ENCODE peak calls at places on chromosomes 4 and X, in eight cellular contexts. X is heart right ventricle, R is mucosa of descending colon, Y is ovary, M is GM06990, B is astrocyte of the cerebellum, U is fibroblast of mammary gland, N is brain microvascular endothelial cell. S is an unnamed sample.
A peak's percentile ranks its signal among the peaks of the same experiment; 100 is the strongest.

GRCh38 chr4:113447695-113448265 is 313.8 kb downstream of the CAMK2D start:
- DNase-seq in U (no peak), N (no peak), Y (no peak), B (no peak), X (no peak), R (no peak), M (no peak), S (no peak)

GRCh38 chrX:35380808-35381700 is 417.1 kb upstream of the MAGEB16 start:
- DNase-seq in B (no peak), U (peak; percentile 32), M (no peak), N (no peak), X (no peak), Y (no peak), R (no peak), S (peak; percentile 19)

GRCh38 chrX:116413273-116413672 is 23.1 kb upstream of the SLC6A14 start:
- DNase-seq in U (no peak), R (no peak), X (no peak), N (no peak), Y (no peak), B (no peak), M (no peak), S (no peak)

GRCh38 chr4:8817813-8818062 is 53.9 kb downstream of the HMX1 start:
- DNase-seq in Y (peak; percentile 4), M (no peak), X (no peak), R (no peak), B (no peak), N (no peak), U (no peak), S (no peak)

GRCh38 chr4:1655081-1655480 is 29.0 kb downstream of the FAM53A start:
- DNase-seq in B (no peak), R (no peak), M (no peak), U (no peak), X (no peak), N (no peak), Y (no peak), S (no peak)

GRCh38 chr4:128275351-128275750 is 12.3 kb downstream of the PGRMC2 start:
- DNase-seq in X (no peak), U (peak; percentile 51), M (no peak), Y (no peak), N (no peak), B (no peak), R (no peak), S (no peak)

GRCh38 chr4:57064811-57065711 is 45.1 kb downstream of the IGFBP7 start:
- DNase-seq in X (peak; percentile 59), U (peak; percentile 96), R (peak; percentile 70), B (peak; percentile 93), M (no peak), N (peak; percentile 94), Y (peak; percentile 75), S (no peak)

GRCh38 chr4:123943976-123944375 is 547.4 kb downstream of the SPRY1 start:
- DNase-seq in M (no peak), R (no peak), N (no peak), U (no peak), Y (no peak), X (no peak), B (no peak), S (no peak)

GRCh38 chr4:55910140-55910539 is 38.6 kb upstream of the CEP135 start:
- DNase-seq in R (no peak), N (peak; percentile 70), U (peak; percentile 71), M (no peak), B (no peak), Y (no peak), X (no peak), S (no peak)

GRCh38 chrX:97895751-97896150 is 1012.0 kb downstream of the RPA4 start:
- DNase-seq in R (no peak), N (no peak), U (peak; percentile 18), M (no peak), Y (no peak), X (no peak), B (no peak), S (no peak)

GRCh38 chr4:77994194-77994721 is 62.9 kb upstream of the FRAS1 start:
- DNase-seq in X (no peak), N (peak; percentile 71), M (no peak), B (peak; percentile 59), Y (no peak), U (peak; percentile 64), R (no peak), S (no peak)

GRCh38 chrX:151902813-151903591 is 9.7 kb upstream of the MAGEA4 start:
- DNase-seq in N (peak; percentile 85), B (peak; percentile 62), Y (no peak), X (peak; percentile 14), R (no peak), M (no peak), U (peak; percentile 92), S (peak; percentile 10)

GRCh38 chrX:24993887-24994286 is 21.9 kb downstream of the ARX start:
- DNase-seq in B (no peak), X (no peak), Y (no peak), N (no peak), U (no peak), M (no peak), R (no peak), S (no peak)

GRCh38 chr4:23382880-23383279 is 507.0 kb downstream of the PPARGC1A start:
- DNase-seq in M (no peak), B (no peak), N (no peak), R (no peak), X (no peak), U (no peak), Y (no peak), S (no peak)

GRCh38 chrX:10769696-10770619 is 149.6 kb upstream of the MID1 start:
- DNase-seq in B (no peak), Y (peak; percentile 19), X (no peak), R (no peak), N (peak; percentile 36), U (peak; percentile 57), M (no peak), S (no peak)

GRCh38 chr4:32417113-32417704 is 1697.0 kb downstream of the PCDH7 start:
- DNase-seq in U (no peak), B (no peak), Y (no peak), R (no peak), N (no peak), X (no peak), M (no peak), S (no peak)

GRCh38 chrX:133586443-133586842 is 171.2 kb upstream of the GPC4 start:
- DNase-seq in B (no peak), N (no peak), U (no peak), M (no peak), Y (no peak), X (no peak), R (no peak), S (no peak)

GRCh38 chrX:119189586-119189985 is 46.5 kb upstream of the PGRMC1 start:
- DNase-seq in B (no peak), M (no peak), N (no peak), R (no peak), Y (peak; percentile 19), X (peak; percentile 45), U (peak; percentile 93), S (no peak)

GRCh38 chrX:13647709-13648212 is 5.2 kb upstream of the TCEANC start:
- DNase-seq in R (no peak), N (peak; percentile 83), B (no peak), X (peak; percentile 14), U (peak; percentile 72), Y (peak; percentile 39), M (no peak), S (no peak)

GRCh38 chrX:34884693-34885277 is 57.8 kb upstream of the FAM47B start:
- DNase-seq in N (peak; percentile 71), X (no peak), B (peak; percentile 32), U (peak; percentile 88), Y (no peak), M (no peak), R (no peak), S (no peak)

GRCh38 chr4:16684083-16684482 is 214.4 kb downstream of the LDB2 start:
- DNase-seq in M (no peak), X (no peak), N (peak; percentile 94), R (no peak), U (peak; percentile 56), B (no peak), Y (no peak), S (no peak)

GRCh38 chr4:10841697-10842096 is 157.1 kb upstream of the CLNK start:
- DNase-seq in N (no peak), U (no peak), R (no peak), M (no peak), Y (no peak), B (no peak), X (no peak), S (no peak)

GRCh38 chr4:111512081-111512774 is 633.0 kb upstream of the FAM241A start:
- DNase-seq in M (no peak), R (no peak), N (peak; percentile 37), U (peak; percentile 93), Y (no peak), B (peak; percentile 72), X (no peak), S (no peak)

GRCh38 chr4:3792813-3793212 is 26.6 kb downstream of the ADRA2C start:
- DNase-seq in R (peak; percentile 8), U (peak; percentile 1), Y (no peak), B (no peak), N (no peak), M (no peak), X (no peak), S (no peak)
- TF ChIP-seq CTCF in R (no peak), U (peak; percentile 7), Y (no peak), B (no peak), N (no peak), M (no peak), X (peak; percentile 10), S (no peak)

DNA sequence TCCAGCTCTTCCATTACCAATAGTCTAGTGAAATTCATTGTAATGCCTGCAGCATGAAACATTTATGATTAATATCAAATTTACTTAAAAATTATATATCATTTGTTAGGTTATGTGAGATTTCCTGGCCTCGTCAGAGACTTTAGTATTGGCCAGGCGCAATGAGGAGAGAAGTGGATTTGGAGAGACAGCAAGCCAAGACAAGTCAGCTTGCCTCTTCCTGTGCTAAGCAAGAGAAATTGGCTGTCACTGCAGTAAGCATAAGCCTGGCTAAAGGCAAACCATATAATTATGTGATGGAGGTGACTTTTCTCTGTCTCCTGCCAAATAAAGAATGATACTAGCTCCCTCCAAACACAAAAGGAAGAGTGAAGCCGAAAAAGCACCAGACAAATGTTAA is 2246.1 kb downstream of the ARAP2 start:
- DNase-seq in Y (no peak), X (no peak), N (no peak), M (no peak), U (peak; percentile 4), B (no peak), R (no peak), S (no peak)
- H3K4me3 ChIP-seq in Y (no peak overlapping the region), X (no peak overlapping the region), N (no peak overlapping the region), M (no peak overlapping the region), U (no peak overlapping the region), B (no peak overlapping the region), R (no peak overlapping the region), S (no peak overlapping the region)

GRCh38 chrX:81174286-81174685 is 27.4 kb downstream of the HMGN5 start:
- DNase-seq in N (no peak), R (no peak), U (peak; percentile 32), M (no peak), B (peak; percentile 1), Y (no peak), X (no peak), S (no peak)
- TF ChIP-seq CTCF in N (no peak), R (no peak), U (peak; percentile 7), M (no peak), B (no peak), Y (no peak), X (no peak), S (peak; percentile 20)

DNA sequence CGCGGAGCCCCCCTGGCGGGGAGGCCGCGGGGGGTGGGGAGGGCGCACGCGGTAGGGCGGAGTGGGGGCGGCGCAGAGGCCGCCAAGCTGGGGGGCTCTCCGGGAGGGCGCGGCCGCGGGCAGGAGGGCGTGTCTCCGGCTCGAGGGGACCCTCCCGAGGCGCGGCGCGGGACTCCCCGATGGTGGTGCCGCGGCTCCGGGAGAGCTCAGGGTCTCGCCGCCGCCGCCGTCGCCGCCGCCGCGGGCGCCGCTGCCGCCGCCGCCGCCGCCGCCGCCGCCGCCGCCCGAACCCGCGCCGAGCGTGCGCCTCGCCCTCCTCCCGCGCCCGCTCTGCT is at the start of gene PTCHD1:
- DNase-seq in N (no peak), R (no peak), M (no peak), B (no peak), Y (no peak), U (no peak), X (no peak), S (no peak)
- H3K4me3 ChIP-seq in N (peak within 1 kb of the TSS; percentile 9), R (no peak within 1 kb of the TSS), M (no peak within 1 kb of the TSS), B (peak within 1 kb of the TSS; percentile 24), Y (peak within 1 kb of the TSS; percentile 29), U (no peak within 1 kb of the TSS), X (no peak within 1 kb of the TSS), S (no peak within 1 kb of the TSS)